ENCODE peak calls at places on chromosomes 3 and 15, in seven cellular contexts. J is NCI-H1092 treated with DMSO at 0.1 percent for 48 hours; Z is brain microvascular endothelial cell; R is kidney epithelial cell; T is effector memory CD8-positive, alpha-beta T cell; H is mesendoderm; X is HS-5. B is an unnamed sample.
A peak's percentile ranks its signal among the peaks of the same experiment; 100 is the strongest.

GRCh38 chr15:71748327-71748726 is 62.0 kb upstream of the NR2E3 start:
- DNase-seq in J (no peak), Z (peak; percentile 75), R (peak; percentile 86), T (no peak), H (no peak), X (no peak), B (no peak)

GRCh38 chr15:96585634-96586386 is 255.3 kb downstream of the NR2F2 start:
- DNase-seq in J (no peak), Z (no peak), R (no peak), T (no peak), H (peak; percentile 13), X (no peak), B (no peak)

GRCh38 chr15:92822216-92823144 is 77.6 kb upstream of the CHD2 start:
- DNase-seq in J (peak; percentile 18), Z (no peak), R (no peak), T (no peak), H (peak; percentile 62), X (no peak), B (no peak)

GRCh38 chr15:74173545-74174215 is at the start of gene ISLR:
- DNase-seq in J (no peak), Z (no peak), R (no peak), T (no peak), H (no peak), X (no peak), B (no peak)

GRCh38 chr3:142910280-142910679 is 21.4 kb upstream of the PCOLCE2 start:
- DNase-seq in J (no peak), Z (no peak), R (no peak), T (no peak), H (no peak), X (no peak), B (no peak)

GRCh38 chr15:77034620-77035467 is 36.1 kb downstream of the TSPAN3 start:
- DNase-seq in J (no peak), Z (no peak), R (no peak), T (peak; percentile 44), H (no peak), X (no peak), B (no peak)

GRCh38 chr3:72123908-72124441 is 339.0 kb upstream of the PROK2 start:
- DNase-seq in J (no peak), Z (peak; percentile 90), R (peak; percentile 62), T (no peak), H (no peak), X (peak; percentile 82), B (no peak)

GRCh38 chr3:149576071-149576564 is 81.7 kb downstream of the WWTR1 start:
- DNase-seq in J (peak; percentile 11), Z (peak; percentile 92), R (peak; percentile 85), T (no peak), H (peak; percentile 95), X (peak; percentile 98), B (no peak)

B was measured in stimulated activated CD8-positive, alpha-beta memory T cell treated with anti-CD3 and anti-CD28 coated beads, Interleukin-2, amount 100 ng/mL, for 48 hours.